ENCODE peak calls at places on chromosomes 3 and 15, in four cellular contexts. O is neuronal stem cell, Z is mesendoderm, A is IMR-90. K is an unnamed sample.

GRCh38 chr3:154095832-154096421 is 25.3 kb upstream of the ARHGEF26 start:
- DNase-seq in O (no peak), Z (no peak), A (peak), K (no peak)

GRCh38 chr15:81337241-81337640 is 13.3 kb upstream of the STARD5 start:
- DNase-seq in O (no peak), Z (no peak), A (no peak), K (no peak)

GRCh38 chr3:187274977-187275338 is 16.6 kb downstream of the MASP1 start:
- DNase-seq in O (peak), Z (peak), A (no peak), K (peak)

GRCh38 chr3:196737655-196738054 is 2.0 kb upstream of the PAK2 start:
- DNase-seq in O (no peak), Z (no peak), A (no peak), K (no peak)

GRCh38 chr3:63478962-63479660 is 173.4 kb upstream of the SNTN start:
- DNase-seq in O (no peak), Z (no peak), A (no peak), K (no peak)

GRCh38 chr3:152564454-152564853 is 270.5 kb upstream of the P2RY1 start:
- DNase-seq in O (no peak), Z (no peak), A (no peak), K (no peak)

GRCh38 chr3:13349823-13350222 is 70.3 kb downstream of the NUP210 start:
- DNase-seq in O (peak), Z (peak), A (no peak), K (no peak)

GRCh38 chr15:38578626-38579025 is 14.0 kb upstream of the RASGRP1 start:
- DNase-seq in O (no peak), Z (no peak), A (no peak), K (no peak)

GRCh38 chr15:36693644-36694043 is 114.2 kb downstream of the CDIN1 start:
- DNase-seq in O (no peak), Z (no peak), A (no peak), K (no peak)

GRCh38 chr3:49714728-49715550 is 4.5 kb downstream of the AMIGO3 start:
- DNase-seq in O (no peak), Z (no peak), A (no peak), K (peak)

GRCh38 chr15:91706366-91707032 is 147.0 kb upstream of the SLCO3A1 start:
- DNase-seq in O (peak), Z (peak), A (peak), K (peak)

GRCh38 chr15:49438970-49439631 is 16.1 kb downstream of the FGF7 start:
- DNase-seq in O (no peak), Z (peak), A (no peak), K (no peak)

GRCh38 chr3:115996420-115997108 is 373.3 kb downstream of the GAP43 start:
- DNase-seq in O (no peak), Z (no peak), A (peak), K (no peak)
- H2AK5ac ChIP-seq in O (no peak), Z (no peak), A (no peak), K (no peak)

DNA sequence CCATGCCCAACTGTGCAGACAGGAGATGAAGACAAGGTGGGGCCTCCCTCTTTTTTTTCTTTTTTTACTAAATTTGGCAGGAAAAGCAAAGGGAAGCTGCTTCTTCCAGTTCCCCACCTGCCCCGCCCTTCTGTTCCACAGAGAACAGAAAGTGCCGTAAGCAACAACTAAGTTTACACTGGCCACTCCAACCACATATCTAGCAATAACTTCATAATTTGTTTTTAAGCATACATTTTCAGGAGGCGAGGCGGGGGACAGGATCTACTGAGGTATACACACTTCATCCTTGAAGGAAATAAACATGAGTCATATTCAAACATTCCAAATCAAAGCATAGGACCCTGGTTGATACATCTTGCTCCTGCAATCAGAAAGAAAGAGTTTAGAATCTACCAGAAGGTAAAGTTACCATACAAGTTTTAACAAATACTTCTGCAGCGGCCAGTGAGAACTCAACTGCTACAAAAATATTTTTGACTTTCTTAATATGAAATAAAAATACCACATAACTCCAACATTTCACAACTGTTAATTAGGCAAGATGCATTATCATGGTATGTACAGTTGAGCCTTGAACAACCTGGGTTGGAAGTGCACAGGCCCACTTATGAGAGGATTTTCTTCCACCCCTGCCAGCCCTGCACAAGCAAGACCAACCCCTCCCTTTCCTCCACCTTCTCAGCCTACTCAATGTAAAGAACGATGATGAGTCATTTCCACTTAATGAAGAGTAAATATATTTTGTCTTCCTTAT is 50.7 kb downstream of the FOXP1 start:
- DNase-seq in O (no peak), Z (no peak), A (peak), K (no peak)
- H2AK5ac ChIP-seq in O (no peak), Z (no peak), A (peak), K (no peak)

DNA sequence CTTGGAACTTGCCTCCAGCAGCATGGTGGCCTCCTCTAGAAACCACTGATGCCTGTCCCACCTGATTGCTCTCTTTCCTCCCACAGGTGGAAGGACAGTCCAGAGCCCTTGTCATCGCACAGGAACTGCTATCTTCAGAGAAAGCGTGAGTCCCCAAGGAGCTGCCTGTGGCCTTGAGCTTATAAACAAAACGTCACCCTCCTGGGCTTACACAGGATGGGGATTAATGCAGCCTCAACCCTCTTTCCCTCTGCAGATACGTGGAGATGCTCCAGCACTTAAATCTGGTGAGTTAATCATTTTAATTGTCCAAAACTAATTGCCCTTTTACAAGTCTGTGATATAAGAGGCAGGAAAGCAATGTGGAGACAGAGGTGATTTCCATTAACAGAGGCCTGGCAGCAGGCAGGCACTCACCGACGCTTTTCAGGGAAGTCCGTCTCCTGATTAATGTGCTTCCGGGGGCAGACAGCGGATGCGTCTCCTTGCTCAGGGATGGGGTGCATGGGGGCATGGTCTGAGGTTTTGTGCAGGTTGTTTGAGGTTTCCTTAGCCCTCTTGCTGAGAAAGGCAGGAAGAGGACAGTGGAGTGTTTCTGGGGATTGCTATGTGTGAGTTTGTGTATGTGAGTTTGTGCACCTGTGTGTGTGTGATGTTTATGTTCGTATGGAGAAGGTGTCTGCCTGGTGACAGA is 61.9 kb downstream of the FGD5 start:
- DNase-seq in O (no peak), Z (no peak), A (no peak), K (no peak)
- H2AK5ac ChIP-seq in O (no peak), Z (no peak), A (no peak), K (no peak)

GRCh38 chr15:50686468-50687301 is at the start of gene TRPM7:
- DNase-seq in O (peak), Z (peak), A (peak), K (peak)
- H2AK5ac ChIP-seq in O (no peak), Z (no peak), A (peak), K (no peak)

DNA sequence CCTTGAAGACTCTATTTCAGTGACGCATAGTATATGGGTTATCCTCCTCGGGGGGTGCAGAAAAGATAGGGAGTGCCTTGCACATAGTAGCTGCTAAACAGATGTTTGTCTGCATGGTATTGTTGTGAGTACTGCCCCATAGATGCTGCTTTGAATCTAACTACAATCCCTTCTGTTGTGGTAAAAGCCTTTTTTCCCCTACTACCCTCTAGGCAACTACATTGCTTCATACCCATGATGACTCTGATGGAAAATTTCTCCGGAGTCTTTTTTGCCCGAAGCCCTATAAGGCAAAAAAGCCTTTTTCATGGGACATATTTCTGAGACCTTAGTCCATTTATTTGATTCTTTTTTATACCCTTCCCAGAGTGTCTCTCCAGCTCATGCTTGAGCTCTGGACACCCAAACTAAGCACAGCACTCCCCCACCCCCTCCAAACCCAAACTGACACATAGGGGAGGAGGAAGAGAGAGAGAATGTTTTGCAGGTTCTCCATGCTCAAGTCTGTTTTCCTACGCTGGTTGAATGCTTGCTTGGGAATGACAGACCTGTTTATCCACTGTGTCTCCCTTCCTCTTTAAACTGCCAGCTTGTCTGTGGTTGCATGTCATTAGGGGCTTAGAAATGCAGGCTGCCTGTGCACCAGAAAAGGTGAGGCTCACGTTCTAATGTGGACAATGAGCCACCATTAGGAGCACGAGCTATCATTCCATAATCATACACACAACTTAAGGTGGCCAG is 52.9 kb downstream of the LRTM1 start:
- DNase-seq in O (no peak), Z (no peak), A (no peak), K (no peak)
- H2AK5ac ChIP-seq in O (no peak), Z (no peak), A (peak), K (no peak)